ENCODE peak calls at places on chromosome 4, in six cellular contexts. One of them, this sample, is unnamed.
A peak's percentile ranks its signal among the peaks of the same experiment; 100 is the strongest.

GRCh38 chr4:142813388-142813787 is 32.7 kb downstream of the INPP4B start:
- DNase-seq in HT1080: no peak
- DNase-seq in naive B cell: no peak
- DNase-seq in AG10803: no peak
- DNase-seq in GM23248: no peak
- DNase-seq in cortex of kidney: no peak
- DNase-seq in this sample: no peak

GRCh38 chr4:83108101-83108861 is 6.2 kb downstream of the PLAC8 start:
- DNase-seq in cortex of kidney: no peak
- DNase-seq in naive B cell: no peak
- DNase-seq in HT1080: no peak
- DNase-seq in GM23248: no peak
- DNase-seq in AG10803: no peak
- DNase-seq in this sample: no peak

GRCh38 chr4:75340561-75340960 is 173.6 kb downstream of the RCHY1 start:
- DNase-seq in cortex of kidney: no peak
- DNase-seq in HT1080: no peak
- DNase-seq in naive B cell: no peak
- DNase-seq in GM23248: no peak
- DNase-seq in AG10803: no peak
- DNase-seq in this sample: no peak

GRCh38 chr4:244471-244870 is 60.8 kb downstream of the ZNF732 start:
- DNase-seq in AG10803: peak; percentile 6
- DNase-seq in cortex of kidney: no peak
- DNase-seq in GM23248: peak; percentile 43
- DNase-seq in naive B cell: peak; percentile 54
- DNase-seq in HT1080: peak; percentile 6
- DNase-seq in this sample: no peak

GRCh38 chr4:181944527-181944926 is 298.7 kb upstream of the TENM3 start:
- DNase-seq in HT1080: no peak
- DNase-seq in GM23248: no peak
- DNase-seq in AG10803: no peak
- DNase-seq in naive B cell: no peak
- DNase-seq in cortex of kidney: no peak
- DNase-seq in this sample: no peak

GRCh38 chr4:173489514-173489913 is 40.5 kb downstream of the HAND2 start:
- DNase-seq in naive B cell: no peak
- DNase-seq in cortex of kidney: no peak
- DNase-seq in HT1080: no peak
- DNase-seq in GM23248: peak; percentile 59
- DNase-seq in AG10803: peak; percentile 95
- DNase-seq in this sample: peak; percentile 95

GRCh38 chr4:107931775-107932321 is 499 bp downstream of the CYP2U1 start:
- DNase-seq in GM23248: no peak
- DNase-seq in AG10803: no peak
- DNase-seq in cortex of kidney: no peak
- DNase-seq in naive B cell: peak; percentile 71
- DNase-seq in HT1080: no peak
- DNase-seq in this sample: no peak

GRCh38 chr4:150867148-150867547 is 147.9 kb downstream of the LRBA start:
- DNase-seq in GM23248: peak; percentile 88
- DNase-seq in cortex of kidney: no peak
- DNase-seq in naive B cell: peak; percentile 41
- DNase-seq in HT1080: peak; percentile 68
- DNase-seq in AG10803: peak; percentile 79
- DNase-seq in this sample: peak; percentile 72

GRCh38 chr4:7420661-7421040 is 14.1 kb downstream of the PSAPL1 start:
- DNase-seq in naive B cell: no peak
- DNase-seq in cortex of kidney: no peak
- DNase-seq in AG10803: no peak
- DNase-seq in GM23248: no peak
- DNase-seq in HT1080: no peak
- DNase-seq in this sample: no peak

GRCh38 chr4:69322055-69322454 is 41.8 kb downstream of the UGT2B28 start:
- DNase-seq in naive B cell: no peak
- DNase-seq in cortex of kidney: no peak
- DNase-seq in AG10803: no peak
- DNase-seq in HT1080: peak; percentile 10
- DNase-seq in GM23248: peak; percentile 76
- DNase-seq in this sample: no peak

GRCh38 chr4:127783026-127783769 is 1.1 kb downstream of the HSPA4L start:
- DNase-seq in HT1080: peak; percentile 3
- DNase-seq in GM23248: peak; percentile 66
- DNase-seq in naive B cell: no peak
- DNase-seq in cortex of kidney: no peak
- DNase-seq in AG10803: peak; percentile 49
- DNase-seq in this sample: peak; percentile 72

GRCh38 chr4:144302704-144303536 is 162.4 kb upstream of the GYPA start:
- DNase-seq in AG10803: no peak
- DNase-seq in GM23248: no peak
- DNase-seq in HT1080: no peak
- DNase-seq in naive B cell: no peak
- DNase-seq in cortex of kidney: no peak
- DNase-seq in this sample: no peak

GRCh38 chr4:53866055-53866454 is 198.3 kb downstream of the CHIC2 start:
- DNase-seq in HT1080: no peak
- DNase-seq in naive B cell: no peak
- DNase-seq in cortex of kidney: no peak
- DNase-seq in AG10803: no peak
- DNase-seq in GM23248: no peak
- DNase-seq in this sample: no peak

GRCh38 chr4:107391009-107391629 is 328.9 kb downstream of the PAPSS1 start:
- DNase-seq in cortex of kidney: no peak
- DNase-seq in naive B cell: no peak
- DNase-seq in GM23248: no peak
- DNase-seq in HT1080: no peak
- DNase-seq in AG10803: no peak
- DNase-seq in this sample: no peak

GRCh38 chr4:87428979-87429378 is 6.6 kb downstream of the NUDT9 start:
- DNase-seq in AG10803: no peak
- DNase-seq in HT1080: no peak
- DNase-seq in naive B cell: no peak
- DNase-seq in cortex of kidney: no peak
- DNase-seq in GM23248: no peak
- DNase-seq in this sample: no peak

GRCh38 chr4:24881508-24882071 is 31.3 kb downstream of the CCDC149 start:
- DNase-seq in AG10803: no peak
- DNase-seq in cortex of kidney: no peak
- DNase-seq in HT1080: no peak
- DNase-seq in GM23248: no peak
- DNase-seq in naive B cell: no peak
- DNase-seq in this sample: no peak

GRCh38 chr4:86532851-86533250 is 61.3 kb upstream of the PTPN13 start:
- DNase-seq in GM23248: no peak
- DNase-seq in naive B cell: no peak
- DNase-seq in AG10803: no peak
- DNase-seq in cortex of kidney: no peak
- DNase-seq in HT1080: no peak
- DNase-seq in this sample: no peak

GRCh38 chr4:146193628-146194027 is 18.1 kb downstream of the LSM6 start:
- DNase-seq in cortex of kidney: no peak
- DNase-seq in naive B cell: no peak
- DNase-seq in GM23248: peak; percentile 8
- DNase-seq in AG10803: no peak
- DNase-seq in HT1080: no peak
- DNase-seq in this sample: no peak

This sample was measured in fibroblast of gingiva.